ENCODE peak calls at places on chromosomes 12 and 14, in six cellular contexts. S is MM.1S, T is astrocyte, B is GM23338, P is PC-3, W is fibroblast of lung. V is an unnamed sample.
A peak's percentile ranks its signal among the peaks of the same experiment; 100 is the strongest.

GRCh38 chr12:67592228-67593011 is 56.1 kb upstream of the DYRK2 start:
- DNase-seq in P (peak; percentile 66), T (peak; percentile 56), S (peak; percentile 72), W (peak; percentile 74), B (no peak), V (no peak)

GRCh38 chr14:72781476-72782181 is 112.3 kb downstream of the DPF3 start:
- DNase-seq in W (peak; percentile 51), S (no peak), T (peak; percentile 88), P (peak; percentile 71), B (no peak), V (no peak)

GRCh38 chr14:31449971-31450610 is 7.2 kb downstream of the DTD2 start:
- DNase-seq in S (peak; percentile 39), P (peak; percentile 83), T (peak; percentile 19), B (peak; percentile 28), W (peak; percentile 65), V (no peak)

GRCh38 chr12:30640392-30640791 is 55.3 kb downstream of the IPO8 start:
- DNase-seq in B (no peak), P (no peak), S (no peak), W (no peak), T (no peak), V (no peak)

GRCh38 chr14:67285876-67286452 is 44.7 kb downstream of the PALS1 start:
- DNase-seq in W (peak; percentile 79), P (peak; percentile 86), T (peak; percentile 27), S (peak; percentile 13), B (peak; percentile 82), V (no peak)

GRCh38 chr14:61229475-61229888 is 51.7 kb downstream of the TMEM30B start:
- DNase-seq in W (peak; percentile 32), P (peak; percentile 22), T (no peak), S (no peak), B (no peak), V (no peak)

GRCh38 chr12:110733857-110734373 is 8.8 kb downstream of the PPP1CC start:
- DNase-seq in S (no peak), T (no peak), P (no peak), B (no peak), W (no peak), V (no peak)

GRCh38 chr12:38905480-38906351 is at the start of gene CPNE8:
- DNase-seq in P (peak; percentile 59), T (peak; percentile 68), B (peak; percentile 68), S (peak; percentile 68), W (no peak), V (no peak)

GRCh38 chr12:2854669-2855453 is 2.0 kb downstream of the TEX52 start:
- DNase-seq in S (no peak), W (no peak), T (no peak), P (no peak), B (no peak), V (no peak)

GRCh38 chr14:38554046-38554445 is 298.2 kb upstream of the CLEC14A start:
- DNase-seq in B (no peak), S (no peak), P (no peak), W (no peak), T (peak; percentile 27), V (no peak)

GRCh38 chr14:89826581-89826980 is 127.9 kb downstream of the EFCAB11 start:
- DNase-seq in B (no peak), S (no peak), T (peak; percentile 43), W (no peak), P (peak; percentile 30), V (no peak)

GRCh38 chr12:48980389-48980952 is 2.3 kb downstream of the WNT1 start:
- DNase-seq in S (no peak), W (no peak), T (no peak), P (peak; percentile 16), B (peak; percentile 88), V (no peak)

GRCh38 chr12:121773011-121773777 is 20.3 kb downstream of the RHOF start:
- DNase-seq in S (peak; percentile 37), W (peak; percentile 66), P (peak; percentile 84), B (peak; percentile 88), T (peak; percentile 36), V (peak; percentile 52)

GRCh38 chr12:71400481-71400880 is 39.1 kb upstream of the LGR5 start:
- DNase-seq in W (no peak), S (no peak), B (no peak), P (no peak), T (no peak), V (no peak)

GRCh38 chr14:106174206-106174605 is 647.8 kb downstream of the TMEM121 start:
- DNase-seq in B (no peak), W (no peak), P (no peak), S (no peak), T (no peak), V (no peak)

GRCh38 chr12:26507613-26508012 is 312.2 kb downstream of the SSPN start:
- DNase-seq in W (no peak), S (no peak), T (no peak), B (no peak), P (no peak), V (no peak)

GRCh38 chr12:3218150-3218845 is 141.1 kb downstream of the TSPAN9 start:
- DNase-seq in S (no peak), T (peak; percentile 67), W (peak; percentile 79), B (no peak), P (no peak), V (no peak)

GRCh38 chr12:24901975-24902461 is 46.9 kb downstream of the BCAT1 start:
- DNase-seq in S (no peak), T (peak; percentile 47), P (no peak), B (peak; percentile 81), W (no peak), V (no peak)

GRCh38 chr12:52524241-52524897 is 4.2 kb upstream of the KRT5 start:
- DNase-seq in W (no peak), S (no peak), P (no peak), B (no peak), T (no peak), V (peak; percentile 75)

GRCh38 chr14:62691613-62692489 is 353.4 kb downstream of the KCNH5 start:
- DNase-seq in T (peak; percentile 98), W (peak; percentile 99), S (no peak), B (no peak), P (peak; percentile 95), V (peak; percentile 89)

GRCh38 chr12:117144599-117144998 is 45.4 kb upstream of the TESC start:
- DNase-seq in B (no peak), W (no peak), T (no peak), P (no peak), S (no peak), V (no peak)
- H3K36me3 ChIP-seq in B (peaks cover 2% of the 10 kb centered on the region), W (peaks cover 8% of the 10 kb centered on the region), T (peaks cover 12% of the 10 kb centered on the region), P (peaks cover 14% of the 10 kb centered on the region), S (no peaks in the 10 kb centered on the region), V (peaks cover 6% of the 10 kb centered on the region)

GRCh38 chr12:114694436-114695304 is 10.7 kb upstream of the TBX3 start:
- DNase-seq in W (no peak), P (no peak), T (no peak), B (peak; percentile 8), S (no peak), V (no peak)
- TF ChIP-seq EZH2 in W (no peak), P (no peak), T (peak; percentile 37), B (peak; percentile 73), S (no peak), V (no peak)

DNA sequence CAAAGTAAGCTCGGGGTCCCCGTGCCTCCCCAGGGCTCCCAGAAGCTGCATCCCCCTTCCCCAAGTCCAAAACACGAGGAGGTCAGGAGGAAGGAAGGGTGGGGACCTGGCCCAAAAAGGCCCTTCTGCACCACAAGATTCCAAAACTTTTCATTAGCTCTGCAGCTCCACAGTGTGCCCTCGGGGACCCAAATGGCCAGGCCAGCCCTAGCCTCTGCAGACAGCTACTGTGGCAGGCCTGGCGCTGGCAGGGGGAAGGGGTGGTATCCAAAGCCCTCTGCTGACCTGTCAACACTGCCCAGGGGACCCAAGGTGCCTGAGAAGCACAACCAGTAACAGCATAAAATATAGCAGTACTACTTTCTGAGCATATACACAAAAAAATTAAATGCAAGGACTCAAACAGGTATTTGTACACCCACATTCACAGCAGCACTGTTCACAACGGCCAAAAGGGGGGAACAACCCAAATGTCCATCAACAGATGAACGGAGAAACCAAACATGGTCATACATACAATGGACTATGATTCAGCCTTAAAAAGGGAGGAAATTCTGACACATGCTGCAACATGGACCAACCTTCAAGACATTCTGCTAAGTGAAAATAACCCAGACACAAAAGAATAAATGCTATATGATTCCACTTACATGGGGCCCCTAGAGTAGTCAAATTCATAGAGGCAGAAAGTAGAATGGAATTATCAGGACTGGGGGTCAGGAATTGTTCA is 29.7 kb downstream of the ACTN1 start:
- DNase-seq in T (no peak), P (no peak), S (no peak), W (no peak), B (no peak), V (no peak)
- H3K4me2 ChIP-seq in T (peak overlapping the region; percentile 67), P (no peak overlapping the region), S (no peak overlapping the region), W (peak overlapping the region; percentile 41), B (no peak overlapping the region), V (peak overlapping the region; percentile 56)

GRCh38 chr14:33930464-33930863 is 20.4 kb downstream of the EGLN3 start:
- DNase-seq in S (no peak), T (no peak), P (peak; percentile 44), B (no peak), W (no peak), V (no peak)
- H3K36me3 ChIP-seq in S (no peaks in the 10 kb centered on the region), T (no peaks in the 10 kb centered on the region), P (no peaks in the 10 kb centered on the region), B (peaks cover 4% of the 10 kb centered on the region), W (no peaks in the 10 kb centered on the region), V (no peaks in the 10 kb centered on the region)

DNA sequence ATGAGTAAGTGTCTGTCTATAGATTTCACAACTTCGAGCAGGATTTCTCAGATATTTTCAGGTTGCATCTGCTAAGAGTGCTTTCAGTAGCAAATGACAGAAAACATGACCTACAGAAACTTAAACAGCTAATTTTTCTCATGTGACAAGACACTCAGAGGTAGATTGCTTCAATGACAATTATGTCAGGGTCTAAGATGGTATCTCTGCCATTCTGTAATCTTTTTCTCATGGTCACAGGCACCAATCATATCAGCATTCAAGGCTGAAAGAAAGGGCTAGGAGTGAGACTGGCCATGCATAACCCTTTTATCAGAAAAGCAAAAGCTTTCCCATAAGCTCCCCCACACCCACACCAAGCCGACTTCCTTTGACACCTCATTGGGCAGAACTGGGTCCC is 450.5 kb upstream of the FAR2 start:
- DNase-seq in S (peak; percentile 9), P (no peak), B (no peak), W (no peak), T (no peak), V (no peak)
- TF ChIP-seq EZH2 in S (no peak), P (no peak), B (no peak), W (no peak), T (no peak), V (no peak)